ENCODE peak calls at places on chromosome 21, in four cellular contexts. A is CD8-positive, alpha-beta T cell; G is HFF-Myc; Z is astrocyte of the spinal cord. U is an unnamed sample.

GRCh38 chr21:37155216-37155615 is 82.2 kb downstream of the TTC3 start:
- DNase-seq in Z (no peak), G (no peak), A (no peak), U (no peak)

GRCh38 chr21:32412162-32412997 is at the start of gene EVA1C:
- DNase-seq in A (peak), Z (peak), G (no peak), U (peak)

GRCh38 chr21:34707876-34708325 is 39.1 kb downstream of the CLIC6 start:
- DNase-seq in G (no peak), A (peak), Z (no peak), U (no peak)

GRCh38 chr21:34085129-34085528 is 11.8 kb downstream of the MRPS6 start:
- DNase-seq in A (no peak), G (no peak), Z (no peak), U (no peak)

GRCh38 chr21:35511298-35512162 is 462.4 kb upstream of the RUNX1 start:
- DNase-seq in G (no peak), A (no peak), Z (peak), U (peak)

GRCh38 chr21:32705139-32705538 is 22.7 kb downstream of the SYNJ1 start:
- DNase-seq in Z (peak), G (no peak), A (no peak), U (peak)

GRCh38 chr21:18403685-18404084 is at the start of gene TMPRSS15:
- DNase-seq in Z (no peak), G (no peak), A (no peak), U (peak)

GRCh38 chr21:27001526-27001925 is 34.6 kb upstream of the ADAMTS5 start:
- DNase-seq in A (no peak), Z (no peak), G (no peak), U (no peak)

GRCh38 chr21:36246080-36246631 is 73.8 kb upstream of the MORC3 start:
- DNase-seq in G (no peak), Z (no peak), A (no peak), U (peak)

GRCh38 chr21:44392916-44393315 is 39.5 kb downstream of the TRPM2 start:
- DNase-seq in G (no peak), A (no peak), Z (no peak), U (no peak)

GRCh38 chr21:40658237-40658636 is 188.7 kb downstream of the DSCAM start:
- DNase-seq in A (no peak), G (no peak), Z (no peak), U (no peak)

GRCh38 chr21:20971296-20971921 is 26.8 kb upstream of the NCAM2 start:
- DNase-seq in Z (peak), G (peak), A (no peak), U (peak)

GRCh38 chr21:36846624-36847023 is 119.8 kb downstream of the HLCS start:
- DNase-seq in G (no peak), Z (no peak), A (no peak), U (peak)

GRCh38 chr21:34857874-34858273 is 189.1 kb downstream of the CLIC6 start:
- DNase-seq in Z (no peak), A (no peak), G (no peak), U (peak)

GRCh38 chr21:17796037-17796403 is 23.1 kb downstream of the C21orf91 start:
- DNase-seq in G (no peak), Z (no peak), A (no peak), U (no peak)

GRCh38 chr21:43916076-43916475 is 51.1 kb downstream of the AGPAT3 start:
- DNase-seq in G (no peak), Z (no peak), A (no peak), U (no peak)

GRCh38 chr21:30194701-30195299 is 21.1 kb downstream of the CLDN8 start:
- DNase-seq in A (no peak), G (no peak), Z (peak), U (peak)

GRCh38 chr21:25412090-25412489 is 195.2 kb downstream of the MRPL39 start:
- DNase-seq in A (no peak), G (no peak), Z (no peak), U (peak)

GRCh38 chr21:44012474-44013379 is 618 bp downstream of the TRAPPC10 start:
- DNase-seq in A (peak), G (no peak), Z (no peak), U (peak)

GRCh38 chr21:44295646-44296045 is 4.2 kb upstream of the PFKL start:
- DNase-seq in G (no peak), A (no peak), Z (no peak), U (no peak)

GRCh38 chr21:33171584-33172169 is 58.1 kb upstream of the IFNAR2 start:
- DNase-seq in G (no peak), A (no peak), Z (no peak), U (no peak)

GRCh38 chr21:32717851-32718316 is 9.9 kb downstream of the SYNJ1 start:
- DNase-seq in Z (peak), G (no peak), A (no peak), U (peak)

GRCh38 chr21:36773111-36773510 is 74.2 kb downstream of the SIM2 start:
- DNase-seq in G (no peak), Z (peak), A (no peak), U (peak)

GRCh38 chr21:37181059-37181458 is 86.1 kb downstream of the VPS26C start:
- DNase-seq in A (no peak), Z (no peak), G (no peak), U (peak)

GRCh38 chr21:20998456-20998789 is 214 bp downstream of the NCAM2 start:
- DNase-seq in A (peak), G (no peak), Z (no peak), U (no peak)

GRCh38 chr21:42031241-42031640 is 21.1 kb upstream of the ZBTB21 start:
- DNase-seq in Z (no peak), G (no peak), A (no peak), U (no peak)
- H3K4me3 ChIP-seq in Z (no peak), G (no peak), A (no peak), U (no peak)

DNA sequence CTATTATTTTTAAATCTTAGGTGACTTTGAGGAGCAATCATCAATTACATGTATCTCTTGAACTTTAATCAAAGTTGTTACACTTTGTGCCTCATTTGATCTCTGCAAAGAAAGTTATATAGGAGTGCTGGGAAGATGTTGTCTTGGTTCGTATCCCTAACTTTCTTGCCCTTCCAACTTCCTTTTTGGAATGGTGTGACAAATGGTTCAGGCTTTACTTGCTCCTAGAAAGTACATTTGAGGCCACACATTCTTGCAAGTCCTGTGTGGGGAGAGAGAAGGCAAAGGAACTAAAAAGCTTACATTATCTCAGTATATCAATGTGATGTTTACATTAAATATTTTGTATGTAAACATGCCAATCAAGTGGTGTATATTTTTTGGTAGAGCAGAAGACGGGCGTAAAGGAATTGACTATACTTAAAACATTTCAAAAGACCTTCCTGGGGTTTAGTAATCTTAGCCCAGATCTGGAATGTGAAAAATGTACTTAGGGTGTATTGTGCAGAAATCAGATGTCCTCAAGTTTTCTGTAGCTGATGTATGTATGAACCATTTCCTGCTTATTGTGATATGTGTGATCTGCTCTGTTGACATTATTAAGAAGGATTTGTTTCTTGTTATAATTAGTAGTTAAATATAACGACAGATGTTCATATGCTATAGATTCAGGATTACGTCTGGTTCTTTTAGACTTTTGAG is 59.2 kb downstream of the USP25 start:
- DNase-seq in A (no peak), G (no peak), Z (peak), U (peak)
- H3K4me3 ChIP-seq in A (no peak), G (no peak), Z (no peak), U (no peak)

GRCh38 chr21:38496224-38496623 is 2.1 kb downstream of the ERG start:
- DNase-seq in Z (no peak), A (no peak), G (no peak), U (no peak)
- H3K4me3 ChIP-seq in Z (no peak), A (no peak), G (no peak), U (no peak)

DNA sequence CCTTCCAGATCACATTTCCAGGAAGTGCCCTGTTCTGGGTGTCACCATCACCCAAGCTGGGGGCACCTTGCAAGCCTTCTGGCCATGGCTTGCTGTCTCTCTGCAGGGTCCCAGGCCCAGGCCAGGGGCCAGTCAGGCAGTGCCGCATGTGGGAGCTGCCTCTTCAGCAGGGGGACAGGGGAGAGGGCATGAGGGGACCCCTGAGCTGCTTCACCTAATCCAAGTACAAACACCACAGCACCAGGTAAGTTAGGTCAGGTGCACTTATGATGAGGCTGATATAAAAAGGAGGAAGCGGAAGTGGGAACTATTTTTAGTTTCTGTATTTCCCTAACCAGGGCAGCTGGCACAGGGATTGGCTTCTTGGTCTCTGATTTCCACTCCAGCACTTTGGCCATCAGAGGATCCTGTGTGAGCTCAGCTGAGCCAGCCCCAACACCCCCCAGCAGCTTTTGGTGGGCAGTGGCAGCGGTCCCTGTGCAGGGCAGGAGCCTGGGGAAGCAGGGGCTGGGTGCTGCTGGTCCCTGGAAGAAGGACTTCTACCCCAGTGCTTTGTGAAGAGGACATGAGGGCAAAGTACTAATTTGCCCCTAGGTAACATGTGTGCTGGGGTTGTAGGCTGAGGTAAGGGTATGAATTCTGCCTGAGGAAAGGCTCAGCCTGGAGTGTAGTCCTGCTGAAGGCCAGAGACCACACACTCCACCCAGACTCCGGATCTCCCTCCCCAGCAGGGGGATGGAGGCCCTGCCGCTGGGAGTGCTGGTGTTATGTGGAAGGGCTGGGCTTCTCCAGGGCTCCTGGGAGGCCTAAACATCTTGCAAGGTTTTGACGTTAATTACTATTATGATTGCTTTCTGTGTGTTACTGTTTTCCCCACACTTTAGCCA is 3.3 kb upstream of the PCBP3 start:
- DNase-seq in A (no peak), Z (no peak), G (no peak), U (peak)
- H3K4me3 ChIP-seq in A (no peak), Z (no peak), G (no peak), U (no peak)

DNA sequence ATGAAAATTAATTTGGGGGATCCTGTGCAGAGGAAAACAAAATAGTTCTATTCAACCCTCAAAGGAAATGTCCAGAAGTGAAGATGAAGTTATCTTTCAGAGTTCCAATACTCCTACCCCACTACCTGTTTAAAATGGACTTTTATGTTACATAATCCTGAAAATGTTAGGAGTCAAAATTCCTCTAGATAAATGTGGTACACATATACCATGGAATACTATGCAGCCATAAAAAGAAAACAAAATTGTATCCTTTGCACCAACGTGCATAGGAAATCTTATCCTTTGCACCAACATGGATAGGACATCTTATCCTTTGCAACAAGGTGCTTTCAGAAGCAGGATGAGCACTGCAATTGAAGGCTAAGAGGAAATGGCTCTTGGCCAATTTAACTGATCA is 245.2 kb downstream of the LTN1 start:
- DNase-seq in A (no peak), Z (no peak), G (no peak), U (no peak)
- H3K4me3 ChIP-seq in A (no peak), Z (no peak), G (no peak), U (no peak)

U was measured in choroid plexus epithelial cell.